ENCODE peak calls at places on chromosomes 6 and 20, in five cellular contexts. S, R, E, M and J are unnamed samples.

GRCh38 chr6:33278810-33279209 is 1.9 kb downstream of the B3GALT4 start:
- DNase-seq in R (no peak), M (no peak), S (no peak), E (no peak), J (no peak)

GRCh38 chr6:42131531-42131930 is 10.9 kb downstream of the C6orf132 start:
- DNase-seq in M (no peak), E (no peak), S (no peak), R (no peak), J (no peak)

GRCh38 chr6:33380272-33380981 is 11.2 kb upstream of the KIFC1 start:
- DNase-seq in R (no peak), M (no peak), E (no peak), S (no peak), J (no peak)

GRCh38 chr6:124066995-124067552 is 263.4 kb downstream of the NKAIN2 start:
- DNase-seq in R (no peak), S (no peak), E (no peak), M (no peak), J (no peak)

GRCh38 chr6:142271476-142271875 is 30.3 kb upstream of the ADGRG6 start:
- DNase-seq in E (no peak), R (no peak), M (no peak), S (no peak), J (no peak)

GRCh38 chr6:160945516-160946177 is 45.9 kb upstream of the MAP3K4 start:
- DNase-seq in M (no peak), E (no peak), S (no peak), R (no peak), J (no peak)

GRCh38 chr6:25777031-25777430 is 22.5 kb downstream of the SLC17A4 start:
- DNase-seq in E (no peak), R (no peak), M (no peak), S (no peak), J (no peak)

GRCh38 chr20:45406260-45407066 is 1.6 kb upstream of the DBNDD2 start:
- DNase-seq in R (no peak), E (peak), M (peak), S (no peak), J (peak)

GRCh38 chr6:154800338-154800737 is 67.1 kb downstream of the SCAF8 start:
- DNase-seq in R (no peak), M (no peak), S (no peak), E (no peak), J (no peak)